ENCODE peak calls at places on chromosomes 5 and 9, in four cellular contexts. L is CD8-positive, alpha-beta T cell; C is IMR-90; U is A549. T is an unnamed sample.

GRCh38 chr9:137218754-137219271 is 3.2 kb downstream of the RNF208 start:
- DNase-seq in L (no peak), C (peak; percentile 34), U (peak; percentile 78), T (no peak)

GRCh38 chr5:39021413-39021812 is 52.8 kb downstream of the RICTOR start:
- DNase-seq in L (no peak), C (no peak), U (no peak), T (no peak)

GRCh38 chr9:133509179-133510083 is 15.3 kb downstream of the MYMK start:
- DNase-seq in L (peak; percentile 40), C (no peak), U (no peak), T (no peak)

GRCh38 chr9:4706971-4707622 is 27.7 kb downstream of the CDC37L1 start:
- DNase-seq in L (no peak), C (no peak), U (no peak), T (no peak)

GRCh38 chr9:109467936-109468335 is 30.2 kb downstream of the PTPN3 start:
- DNase-seq in L (no peak), C (peak; percentile 28), U (no peak), T (no peak)

GRCh38 chr5:68141494-68141893 is 74.1 kb upstream of the PIK3R1 start:
- DNase-seq in L (no peak), C (peak; percentile 83), U (no peak), T (no peak)

GRCh38 chr9:106596984-106597383 is 266.0 kb upstream of the ZNF462 start:
- DNase-seq in L (no peak), C (no peak), U (no peak), T (no peak)

GRCh38 chr5:93497101-93497500 is 83.9 kb downstream of the NR2F1-AS1 start:
- DNase-seq in L (no peak), C (peak; percentile 83), U (no peak), T (no peak)

GRCh38 chr5:160542281-160542680 is 120.6 kb downstream of the PTTG1 start:
- DNase-seq in L (no peak), C (no peak), U (no peak), T (no peak)

GRCh38 chr9:38619556-38620447 is 594 bp downstream of the ANKRD18A start:
- DNase-seq in L (no peak), C (no peak), U (no peak), T (peak; percentile 24)

GRCh38 chr5:151054713-151055112 is 26.1 kb downstream of the TNIP1 start:
- DNase-seq in L (no peak), C (no peak), U (no peak), T (no peak)

GRCh38 chr5:37836173-37837100 is 3.4 kb downstream of the GDNF start:
- DNase-seq in L (no peak), C (peak; percentile 29), U (peak; percentile 28), T (no peak)

GRCh38 chr5:121285861-121286527 is 565.7 kb upstream of the FTMT start:
- DNase-seq in L (no peak), C (peak; percentile 38), U (no peak), T (no peak)

GRCh38 chr5:124659798-124660197 is 86.6 kb downstream of the ZNF608 start:
- DNase-seq in L (no peak), C (no peak), U (no peak), T (no peak)

GRCh38 chr5:3456121-3456681 is 139.4 kb upstream of the IRX1 start:
- DNase-seq in L (no peak), C (no peak), U (no peak), T (no peak)

GRCh38 chr9:79570449-79571308 is 1.1 kb upstream of the TLE4 start:
- DNase-seq in L (peak; percentile 17), C (peak; percentile 63), U (peak; percentile 60), T (peak; percentile 8)

GRCh38 chr5:92749943-92750342 is 831.1 kb downstream of the NR2F1-AS1 start:
- DNase-seq in L (no peak), C (peak; percentile 64), U (peak; percentile 13), T (no peak)

GRCh38 chr5:3002230-3002629 is 250.8 kb upstream of the IRX2 start:
- DNase-seq in L (no peak), C (no peak), U (no peak), T (no peak)

GRCh38 chr5:139678751-139679750 is 30.9 kb downstream of the CXXC5 start:
- DNase-seq in L (no peak), C (no peak), U (no peak), T (no peak)

GRCh38 chr5:74364507-74364906 is 276.0 kb downstream of the ENC1 start:
- DNase-seq in L (no peak), C (no peak), U (no peak), T (no peak)

GRCh38 chr5:153456354-153456753 is 34.1 kb upstream of the GRIA1 start:
- DNase-seq in L (no peak), C (no peak), U (no peak), T (no peak)

GRCh38 chr5:171315925-171316257 is 6.8 kb downstream of the TLX3 start:
- DNase-seq in L (no peak), C (no peak), U (no peak), T (no peak)

GRCh38 chr5:78326930-78327329 is 32.4 kb upstream of the AP3B1 start:
- DNase-seq in L (no peak), C (no peak), U (no peak), T (no peak)

T was measured in activated effector memory CD4-positive, alpha-beta T cell treated with Interleukin-2 at 50 U/mL for 16 hours.